ENCODE peak calls at places on chromosomes 4 and X, in six cellular contexts. D is astrocyte of the spinal cord, K is GM12878, R is kidney, X is GM12865, G is epithelial cell of esophagus. F is an unnamed sample.

GRCh38 chr4:99857302-99857701 is 36.9 kb downstream of the LAMTOR3 start:
- DNase-seq in D (no peak), K (no peak), R (no peak), X (no peak), G (no peak), F (no peak)

GRCh38 chrX:22974616-22975015 is 25.1 kb upstream of the DDX53 start:
- DNase-seq in D (peak), K (no peak), R (no peak), X (no peak), G (no peak), F (no peak)

GRCh38 chr4:120723986-120724385 is 198.5 kb downstream of the PRDM5 start:
- DNase-seq in D (no peak), K (no peak), R (no peak), X (no peak), G (peak), F (no peak)

GRCh38 chr4:56976283-56976877 is 1.0 kb downstream of the NOA1 start:
- DNase-seq in D (no peak), K (no peak), R (no peak), X (peak), G (peak), F (no peak)

GRCh38 chr4:182454440-182455013 is 211.3 kb downstream of the TENM3 start:
- DNase-seq in D (peak), K (no peak), R (no peak), X (no peak), G (no peak), F (no peak)

GRCh38 chr4:20592666-20593065 is 107.6 kb upstream of the PACRGL start:
- DNase-seq in D (no peak), K (no peak), R (no peak), X (no peak), G (peak), F (no peak)

GRCh38 chrX:15946783-15947550 is 92.4 kb upstream of the AP1S2 start:
- DNase-seq in D (peak), K (no peak), R (no peak), X (no peak), G (peak), F (no peak)

GRCh38 chr4:1285790-1286553 is 3.7 kb upstream of the MAEA start:
- DNase-seq in D (no peak), K (no peak), R (peak), X (peak), G (no peak), F (no peak)

GRCh38 chr4:173584506-173584905 is 54.5 kb upstream of the HAND2 start:
- DNase-seq in D (no peak), K (no peak), R (no peak), X (no peak), G (no peak), F (no peak)

GRCh38 chr4:124806403-124806802 is 93.9 kb upstream of the ANKRD50 start:
- DNase-seq in D (peak), K (no peak), R (no peak), X (no peak), G (peak), F (no peak)

GRCh38 chr4:2818351-2818939 is 25.2 kb upstream of the ADD1 start:
- DNase-seq in D (no peak), K (no peak), R (peak), X (no peak), G (no peak), F (no peak)

GRCh38 chr4:23613782-23614181 is 276.1 kb downstream of the PPARGC1A start:
- DNase-seq in D (no peak), K (no peak), R (no peak), X (no peak), G (no peak), F (no peak)

GRCh38 chr4:88318751-88319350 is 34.5 kb upstream of the PPM1K start:
- DNase-seq in D (no peak), K (no peak), R (no peak), X (no peak), G (peak), F (no peak)

GRCh38 chr4:183987529-183987946 is 82.4 kb downstream of the STOX2 start:
- DNase-seq in D (peak), K (no peak), R (peak), X (no peak), G (peak), F (no peak)

GRCh38 chr4:174193438-174194015 is 89.9 kb downstream of the FBXO8 start:
- DNase-seq in D (no peak), K (no peak), R (no peak), X (no peak), G (no peak), F (no peak)

GRCh38 chrX:15988661-15989603 is 134.3 kb upstream of the AP1S2 start:
- DNase-seq in D (peak), K (no peak), R (no peak), X (peak), G (peak), F (no peak)

GRCh38 chr4:139734201-139734874 is 68.7 kb downstream of the MGST2 start:
- DNase-seq in D (peak), K (no peak), R (no peak), X (no peak), G (peak), F (no peak)

GRCh38 chr4:67291639-67292038 is 253.7 kb downstream of the CENPC start:
- DNase-seq in D (no peak), K (no peak), R (no peak), X (no peak), G (no peak), F (no peak)

DNA sequence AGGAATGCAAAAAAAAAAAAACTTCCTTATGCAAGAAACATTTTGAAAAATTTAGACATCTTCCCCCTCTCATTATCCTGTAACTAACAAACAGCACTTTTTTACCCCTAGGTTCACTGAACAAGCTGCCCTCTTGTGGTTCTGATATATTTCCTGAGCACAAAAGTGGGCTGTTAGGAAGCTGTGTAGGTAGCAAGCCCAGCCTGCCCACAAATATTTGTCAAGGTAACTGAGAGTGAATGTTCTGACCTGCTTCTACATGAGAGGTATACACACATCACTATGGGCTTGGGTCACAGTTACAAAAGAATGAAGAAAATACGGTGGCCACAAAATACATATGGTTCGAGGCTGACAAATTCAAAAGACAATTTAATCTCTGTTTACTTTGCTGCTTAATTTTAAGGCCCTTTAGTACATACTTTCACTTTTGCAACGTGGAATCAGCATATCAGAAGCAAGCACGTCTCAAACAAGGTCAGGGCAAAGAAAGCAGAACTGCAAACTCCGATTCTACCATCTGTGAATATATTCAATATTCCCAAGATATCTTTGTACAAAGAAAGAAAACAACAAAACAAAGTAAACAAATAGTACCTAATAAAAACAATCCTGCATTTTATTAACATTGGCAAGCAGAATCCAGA is 78.6 kb downstream of the RBM47 start:
- DNase-seq in D (peak), K (peak), R (no peak), X (peak), G (peak), F (no peak)
- TF ChIP-seq CTCF in D (peak), K (peak), R (peak), X (peak), G (peak), F (no peak)

GRCh38 chr4:42519803-42520417 is 122.6 kb downstream of the SHISA3 start:
- DNase-seq in D (peak), K (peak), R (no peak), X (peak), G (peak), F (no peak)
- TF ChIP-seq CTCF in D (peak), K (peak), R (peak), X (peak), G (peak), F (peak)

DNA sequence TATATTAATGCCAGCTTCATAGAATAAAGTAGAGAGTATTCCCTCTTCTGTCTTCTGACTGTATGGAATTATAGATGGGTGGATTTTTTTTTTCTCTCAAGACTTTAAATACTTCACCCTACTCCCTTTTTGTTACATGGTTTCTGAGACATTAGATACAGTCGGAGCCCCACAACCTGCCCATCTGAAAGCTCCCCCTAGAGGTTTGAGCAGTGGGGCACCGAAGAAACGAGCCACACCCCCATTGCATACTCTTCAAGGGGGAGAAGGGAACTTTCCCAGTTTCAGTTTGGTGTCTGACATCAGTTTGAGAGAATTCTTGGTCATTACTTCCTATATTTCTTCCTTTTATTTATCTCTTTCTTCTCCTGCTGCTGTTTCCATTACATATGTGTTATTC is 437.6 kb upstream of the AGA start:
- DNase-seq in D (no peak), K (no peak), R (no peak), X (peak), G (peak), F (no peak)
- TF ChIP-seq CTCF in D (no peak), K (peak), R (no peak), X (peak), G (peak), F (no peak)

GRCh38 chr4:180150818-180151217 is 2092.4 kb upstream of the TENM3 start:
- DNase-seq in D (peak), K (no peak), R (no peak), X (no peak), G (peak), F (no peak)
- TF ChIP-seq CTCF in D (peak), K (peak), R (no peak), X (peak), G (peak), F (no peak)